ENCODE peak calls at places on chromosome 5, in five cellular contexts. N is heart left ventricle; F is effector memory CD4-positive, alpha-beta T cell; A is AG09309; D is sigmoid colon. S is an unnamed sample.

GRCh38 chr5:147417133-147417813 is 92.6 kb downstream of the DPYSL3 start:
- DNase-seq in N (no peak), D (peak), A (no peak), F (no peak), S (peak)

GRCh38 chr5:81147970-81148571 is 85.1 kb upstream of the CKMT2 start:
- DNase-seq in D (no peak), N (no peak), F (no peak), A (no peak), S (no peak)

GRCh38 chr5:150579462-150580400 is 60.7 kb upstream of the SYNPO start:
- DNase-seq in A (no peak), D (peak), N (no peak), F (no peak), S (no peak)

GRCh38 chr5:64458948-64459347 is 46.9 kb upstream of the RGS7BP start:
- DNase-seq in A (no peak), N (no peak), F (no peak), D (no peak), S (no peak)

GRCh38 chr5:89342106-89342876 is 459.3 kb upstream of the MEF2C start:
- DNase-seq in N (no peak), A (peak), D (no peak), F (no peak), S (peak)

GRCh38 chr5:181192337-181193046 is 12.5 kb downstream of the TRIM7 start:
- DNase-seq in F (no peak), N (no peak), D (no peak), A (no peak), S (no peak)

GRCh38 chr5:74209566-74209965 is 431.0 kb downstream of the ENC1 start:
- DNase-seq in D (no peak), N (no peak), A (no peak), F (no peak), S (no peak)

GRCh38 chr5:23507278-23507685 is at the start of gene PRDM9:
- DNase-seq in D (peak), N (peak), A (no peak), F (no peak), S (peak)

GRCh38 chr5:158970569-158971014 is 129.1 kb downstream of the EBF1 start:
- DNase-seq in A (peak), F (no peak), N (no peak), D (no peak), S (no peak)

GRCh38 chr5:55331321-55331720 is 23.5 kb downstream of the MTREX start:
- DNase-seq in N (no peak), F (no peak), D (no peak), A (no peak), S (no peak)

GRCh38 chr5:54655761-54656160 is 138.2 kb downstream of the SNX18 start:
- DNase-seq in D (no peak), N (no peak), F (no peak), A (no peak), S (no peak)

GRCh38 chr5:122492675-122493074 is 180.6 kb downstream of the SNCAIP start:
- DNase-seq in F (no peak), A (no peak), N (no peak), D (no peak), S (no peak)

GRCh38 chr5:32311404-32312193 is 1.1 kb downstream of the MTMR12 start:
- DNase-seq in N (no peak), A (no peak), D (no peak), F (no peak), S (no peak)

GRCh38 chr5:59079622-59080620 is 497.0 kb downstream of the RAB3C start:
- DNase-seq in A (peak), F (no peak), D (peak), N (no peak), S (peak)

GRCh38 chr5:36357391-36357790 is 55.7 kb upstream of the RANBP3L start:
- DNase-seq in N (no peak), D (no peak), A (peak), F (no peak), S (peak)

GRCh38 chr5:146860213-146860891 is 18.2 kb downstream of the PPP2R2B start:
- DNase-seq in A (peak), D (no peak), F (no peak), N (no peak), S (no peak)

GRCh38 chr5:151155149-151155776 is 2.3 kb downstream of the ANXA6 start:
- DNase-seq in A (no peak), D (no peak), F (peak), N (no peak), S (no peak)

GRCh38 chr5:128227984-128228383 is 144.4 kb downstream of the SLC12A2 start:
- DNase-seq in N (no peak), F (no peak), D (no peak), A (peak), S (peak)

GRCh38 chr5:151592855-151593408 is 1.8 kb upstream of the FAT2 start:
- DNase-seq in A (no peak), N (no peak), F (no peak), D (no peak), S (peak)

GRCh38 chr5:179265529-179266290 is 79.6 kb downstream of the ADAMTS2 start:
- DNase-seq in N (peak), F (no peak), D (peak), A (peak), S (peak)

GRCh38 chr5:82347213-82347947 is 69.2 kb upstream of the RPS23 start:
- DNase-seq in D (no peak), A (no peak), F (no peak), N (no peak), S (peak)

GRCh38 chr5:123771715-123772114 is 259.7 kb downstream of the CSNK1G3 start:
- DNase-seq in D (no peak), F (no peak), N (no peak), A (no peak), S (no peak)

GRCh38 chr5:132928008-132928407 is 35.4 kb downstream of the AFF4 start:
- DNase-seq in F (no peak), N (no peak), A (no peak), D (no peak), S (no peak)

GRCh38 chr5:134975078-134975715 is 7.5 kb downstream of the CATSPER3 start:
- DNase-seq in F (no peak), A (no peak), N (no peak), D (no peak), S (peak)

GRCh38 chr5:17190242-17190778 is 27.1 kb upstream of the BASP1 start:
- DNase-seq in A (peak), F (no peak), N (peak), D (peak), S (no peak)

GRCh38 chr5:139399501-139400121 is 4.3 kb downstream of the SPATA24 start:
- DNase-seq in A (no peak), D (no peak), F (no peak), N (no peak), S (no peak)

GRCh38 chr5:151014680-151015343 is 5.6 kb upstream of the GPX3 start:
- DNase-seq in A (no peak), D (no peak), N (no peak), F (no peak), S (no peak)

GRCh38 chr5:151079838-151080619 is 805 bp downstream of the TNIP1 start:
- DNase-seq in F (no peak), N (no peak), D (no peak), A (no peak), S (no peak)

GRCh38 chr5:45578270-45578669 is 117.9 kb downstream of the HCN1 start:
- DNase-seq in D (no peak), N (no peak), A (no peak), F (no peak), S (no peak)

GRCh38 chr5:137215261-137215660 is 283.9 kb downstream of the SPOCK1 start:
- DNase-seq in N (no peak), A (no peak), D (no peak), F (no peak), S (no peak)

GRCh38 chr5:17056056-17056690 is 120.1 kb upstream of the MYO10 start:
- DNase-seq in D (no peak), F (no peak), N (no peak), A (no peak), S (no peak)

GRCh38 chr5:167571824-167572223 is 719.6 kb upstream of the WWC1 start:
- DNase-seq in F (no peak), A (no peak), N (no peak), D (no peak), S (no peak)

DNA sequence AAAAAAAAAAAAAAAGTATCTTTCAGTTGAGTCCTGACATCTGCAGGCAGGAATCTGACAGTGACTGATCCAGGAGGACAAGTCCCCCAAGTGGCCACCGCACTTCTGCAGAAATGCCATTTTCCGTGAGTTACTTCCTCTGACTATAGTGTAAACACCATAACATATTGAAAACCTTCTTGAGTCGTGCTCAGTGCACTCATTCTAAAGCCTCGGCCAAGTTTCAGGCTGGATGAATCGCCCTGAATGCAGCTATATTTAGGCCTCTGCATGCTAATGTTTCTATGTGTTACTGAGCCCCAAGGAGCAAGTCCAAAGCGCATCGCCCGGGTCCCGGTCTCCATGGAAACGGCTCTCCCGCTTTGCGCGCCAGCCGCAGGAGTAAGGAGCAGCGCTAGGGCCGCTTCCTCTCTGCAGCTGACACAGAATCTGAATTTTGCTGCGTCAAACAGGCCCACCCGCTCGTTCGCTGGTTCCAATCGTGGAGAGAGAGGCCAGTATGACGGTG is 335.4 kb downstream of the MSX2 start:
- DNase-seq in F (no peak), D (peak), A (peak), N (peak), S (no peak)
- H3K4me3 ChIP-seq in F (peak), D (peak), A (peak), N (peak), S (no peak)

GRCh38 chr5:86807046-86807712 is 189.4 kb downstream of the COX7C start:
- DNase-seq in F (no peak), N (no peak), A (no peak), D (no peak), S (no peak)
- H3K4me3 ChIP-seq in F (no peak), N (no peak), A (no peak), D (no peak), S (no peak)

GRCh38 chr5:149324639-149325038 is 20.7 kb upstream of the GRPEL2 start:
- DNase-seq in D (no peak), A (no peak), N (no peak), F (no peak), S (no peak)

GRCh38 chr5:149325166-149325735 is 20.0 kb upstream of the GRPEL2 start:
- DNase-seq in A (no peak), D (no peak), N (no peak), F (no peak), S (no peak)

GRCh38 chr5:149322518-149322917 is 22.8 kb upstream of the GRPEL2 start:
- DNase-seq in A (no peak), D (no peak), N (no peak), F (no peak), S (no peak)

GRCh38 chr5:149325894-149326293 is 19.4 kb upstream of the GRPEL2 start:
- DNase-seq in A (no peak), F (no peak), D (no peak), N (no peak), S (no peak)

DNA sequence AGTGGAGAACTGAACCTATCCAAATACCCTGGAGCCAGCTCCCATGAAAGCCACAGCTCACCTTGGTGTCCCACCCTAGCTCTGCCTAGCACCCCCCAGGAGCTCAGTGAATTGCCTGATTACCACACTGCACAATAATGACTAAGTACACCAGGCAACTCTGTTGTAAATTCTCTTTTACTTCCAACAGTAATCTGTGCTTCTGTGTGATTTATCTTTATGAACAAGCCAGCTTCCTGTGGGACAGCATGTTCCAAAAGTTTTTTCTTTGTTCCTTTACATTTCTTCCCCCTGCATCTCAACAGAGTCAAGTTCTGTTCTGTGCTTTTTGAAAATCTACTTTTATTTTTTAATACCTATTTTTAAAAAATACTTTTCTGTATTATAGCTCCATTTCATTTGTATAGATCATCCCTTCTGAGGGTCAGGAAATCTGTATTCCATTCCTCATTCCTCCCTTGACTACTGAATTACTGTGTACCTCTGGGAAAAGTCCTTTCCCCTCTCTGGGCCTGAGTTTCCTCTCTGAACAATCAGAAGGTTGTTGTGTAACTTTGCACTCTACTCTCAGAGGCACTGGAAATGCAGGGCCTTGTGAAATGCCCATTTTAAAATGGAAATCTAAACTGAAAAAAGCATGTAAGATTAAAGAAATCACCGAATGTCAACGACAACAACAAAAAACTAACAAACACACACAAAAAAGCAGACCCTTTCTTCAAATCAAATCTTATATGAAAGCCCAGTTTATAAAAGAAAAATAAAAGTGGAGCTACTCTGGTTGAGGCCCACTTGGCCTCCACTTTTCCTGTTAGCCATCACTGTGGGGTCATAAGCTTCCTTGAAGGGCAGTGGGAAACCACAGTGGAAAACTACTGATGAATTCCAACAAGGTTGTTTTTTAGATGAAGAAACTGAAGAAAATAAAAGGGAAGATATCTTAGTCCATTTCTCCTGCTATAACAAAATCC is 21.8 kb upstream of the GRPEL2 start:
- DNase-seq in N (no peak), D (no peak), A (no peak), F (no peak), S (peak)
- H3K4me3 ChIP-seq in N (no peak), D (no peak), A (no peak), F (no peak), S (no peak)

GRCh38 chr5:42811591-42812392 is at the start of gene SELENOP:
- DNase-seq in F (no peak), A (no peak), D (peak), N (peak), S (no peak)
- H3K4me3 ChIP-seq in F (no peak), A (no peak), D (peak), N (peak), S (no peak)

GRCh38 chr5:173963867-173964429 is 25.0 kb upstream of the C5orf47 start:
- DNase-seq in F (no peak), A (no peak), N (no peak), D (no peak), S (no peak)
- H3K4me3 ChIP-seq in F (no peak), A (peak), N (no peak), D (peak), S (no peak)

GRCh38 chr5:51382508-51382758 is 815 bp upstream of the ISL1 start:
- DNase-seq in D (no peak), A (no peak), F (no peak), N (no peak), S (no peak)

GRCh38 chr5:51382759-51383493 is at the start of gene ISL1:
- DNase-seq in F (no peak), A (peak), N (no peak), D (peak), S (peak)

GRCh38 chr5:51384281-51384840 is 1.1 kb downstream of the ISL1 start:
- DNase-seq in F (no peak), N (no peak), D (no peak), A (no peak), S (no peak)

GRCh38 chr5:51385214-51385613 is 2.0 kb downstream of the ISL1 start:
- DNase-seq in A (no peak), D (no peak), N (no peak), F (no peak), S (no peak)

GRCh38 chr5:51383494-51384081 is 340 bp downstream of the ISL1 start:
- DNase-seq in D (no peak), F (no peak), A (no peak), N (no peak), S (no peak)
- H3K4me3 ChIP-seq in D (peak), F (no peak), A (peak), N (peak), S (peak)

S was measured in skeletal muscle cell.